ENCODE peak calls at places on chromosomes 3 and 15, in six cellular contexts. One of them, this sample, is unnamed.

GRCh38 chr15:62572797-62573196 is 407.7 kb upstream of the C2CD4B start:
- DNase-seq in HEK293T: no peak
- DNase-seq in left lung: no peak
- DNase-seq in anterior cingulate cortex: no peak
- DNase-seq in fibroblast of lung: no peak
- DNase-seq in fibroblast of the conjunctiva: no peak
- DNase-seq in this sample: no peak

GRCh38 chr3:183698318-183698731 is 728 bp downstream of the YEATS2 start:
- DNase-seq in HEK293T: peak
- DNase-seq in left lung: no peak
- DNase-seq in anterior cingulate cortex: peak
- DNase-seq in fibroblast of lung: peak
- DNase-seq in fibroblast of the conjunctiva: no peak
- DNase-seq in this sample: no peak

GRCh38 chr15:31272558-31273257 is 53.9 kb upstream of the KLF13 start:
- DNase-seq in HEK293T: no peak
- DNase-seq in left lung: peak
- DNase-seq in anterior cingulate cortex: no peak
- DNase-seq in fibroblast of lung: no peak
- DNase-seq in fibroblast of the conjunctiva: no peak
- DNase-seq in this sample: peak

GRCh38 chr3:32175607-32176197 is 62.8 kb upstream of the CMTM8 start:
- DNase-seq in HEK293T: peak
- DNase-seq in left lung: no peak
- DNase-seq in anterior cingulate cortex: no peak
- DNase-seq in fibroblast of lung: peak
- DNase-seq in fibroblast of the conjunctiva: peak
- DNase-seq in this sample: no peak

GRCh38 chr3:14289590-14290453 is 111.2 kb downstream of the LSM3 start:
- DNase-seq in HEK293T: no peak
- DNase-seq in left lung: no peak
- DNase-seq in anterior cingulate cortex: no peak
- DNase-seq in fibroblast of lung: peak
- DNase-seq in fibroblast of the conjunctiva: peak
- DNase-seq in this sample: no peak

GRCh38 chr3:182212479-182213076 is 500.9 kb downstream of the SOX2 start:
- DNase-seq in HEK293T: no peak
- DNase-seq in left lung: peak
- DNase-seq in anterior cingulate cortex: no peak
- DNase-seq in fibroblast of lung: peak
- DNase-seq in fibroblast of the conjunctiva: no peak
- DNase-seq in this sample: no peak

GRCh38 chr3:29004885-29005599 is 275.8 kb upstream of the RBMS3 start:
- DNase-seq in HEK293T: no peak
- DNase-seq in left lung: no peak
- DNase-seq in anterior cingulate cortex: no peak
- DNase-seq in fibroblast of lung: no peak
- DNase-seq in fibroblast of the conjunctiva: no peak
- DNase-seq in this sample: no peak

GRCh38 chr3:159762981-159763465 is 225.6 kb upstream of the IL12A start:
- DNase-seq in HEK293T: peak
- DNase-seq in left lung: peak
- DNase-seq in anterior cingulate cortex: no peak
- DNase-seq in fibroblast of lung: peak
- DNase-seq in fibroblast of the conjunctiva: no peak
- DNase-seq in this sample: peak

GRCh38 chr15:64379216-64379960 is 1.9 kb downstream of the PCLAF start:
- DNase-seq in HEK293T: no peak
- DNase-seq in left lung: no peak
- DNase-seq in anterior cingulate cortex: no peak
- DNase-seq in fibroblast of lung: peak
- DNase-seq in fibroblast of the conjunctiva: no peak
- DNase-seq in this sample: no peak

GRCh38 chr3:156551746-156552145 is 3.2 kb downstream of the SSR3 start:
- DNase-seq in HEK293T: no peak
- DNase-seq in left lung: no peak
- DNase-seq in anterior cingulate cortex: no peak
- DNase-seq in fibroblast of lung: peak
- DNase-seq in fibroblast of the conjunctiva: peak
- DNase-seq in this sample: no peak

GRCh38 chr15:92017882-92018534 is 164.5 kb downstream of the SLCO3A1 start:
- DNase-seq in HEK293T: no peak
- DNase-seq in left lung: no peak
- DNase-seq in anterior cingulate cortex: no peak
- DNase-seq in fibroblast of lung: no peak
- DNase-seq in fibroblast of the conjunctiva: no peak
- DNase-seq in this sample: no peak

GRCh38 chr3:130773371-130773770 is 26.7 kb upstream of the PIK3R4 start:
- DNase-seq in HEK293T: no peak
- DNase-seq in left lung: no peak
- DNase-seq in anterior cingulate cortex: no peak
- DNase-seq in fibroblast of lung: peak
- DNase-seq in fibroblast of the conjunctiva: no peak
- DNase-seq in this sample: no peak

GRCh38 chr3:120348981-120349818 is at the start of gene LRRC58:
- DNase-seq in HEK293T: peak
- DNase-seq in left lung: peak
- DNase-seq in anterior cingulate cortex: peak
- DNase-seq in fibroblast of lung: peak
- DNase-seq in fibroblast of the conjunctiva: peak
- DNase-seq in this sample: peak

GRCh38 chr15:37931868-37932267 is 2.6 kb upstream of the TMCO5A start:
- DNase-seq in HEK293T: no peak
- DNase-seq in left lung: no peak
- DNase-seq in anterior cingulate cortex: no peak
- DNase-seq in fibroblast of lung: peak
- DNase-seq in fibroblast of the conjunctiva: no peak
- DNase-seq in this sample: no peak